ENCODE peak calls at places on chromosome 1, in eight cellular contexts. One of them, this sample, is unnamed. For H3K4me1, the result is how much of the 10 kb centered on the place peaks cover.

GRCh38 chr1:101290922-101291561 is 54.2 kb downstream of the S1PR1 start:
- DNase-seq in adrenal gland: no peak
- DNase-seq in aorta: no peak
- DNase-seq in kidney: no peak
- DNase-seq in lower lobe of right lung: no peak
- DNase-seq in CD4-positive, alpha-beta memory T cell: no peak
- DNase-seq in psoas muscle: no peak
- DNase-seq in CD8-positive, alpha-beta memory T cell: no peak
- DNase-seq in this sample: no peak

GRCh38 chr1:161215079-161215478 is at the start of gene FCER1G:
- DNase-seq in adrenal gland: no peak
- DNase-seq in aorta: no peak
- DNase-seq in kidney: peak
- DNase-seq in lower lobe of right lung: peak
- DNase-seq in CD4-positive, alpha-beta memory T cell: no peak
- DNase-seq in psoas muscle: peak
- DNase-seq in CD8-positive, alpha-beta memory T cell: no peak
- DNase-seq in this sample: no peak

GRCh38 chr1:67635055-67635809 is 49.8 kb upstream of the GADD45A start:
- DNase-seq in adrenal gland: no peak
- DNase-seq in aorta: no peak
- DNase-seq in kidney: no peak
- DNase-seq in lower lobe of right lung: no peak
- DNase-seq in CD4-positive, alpha-beta memory T cell: peak
- DNase-seq in psoas muscle: no peak
- DNase-seq in CD8-positive, alpha-beta memory T cell: no peak
- DNase-seq in this sample: no peak

GRCh38 chr1:36889478-36889845 is 144.9 kb downstream of the GRIK3 start:
- DNase-seq in adrenal gland: no peak
- DNase-seq in aorta: no peak
- DNase-seq in kidney: no peak
- DNase-seq in lower lobe of right lung: no peak
- DNase-seq in CD4-positive, alpha-beta memory T cell: no peak
- DNase-seq in psoas muscle: no peak
- DNase-seq in CD8-positive, alpha-beta memory T cell: no peak
- DNase-seq in this sample: no peak

GRCh38 chr1:22044690-22045420 is 7.7 kb upstream of the CDC42 start:
- DNase-seq in adrenal gland: no peak
- DNase-seq in aorta: no peak
- DNase-seq in kidney: no peak
- DNase-seq in lower lobe of right lung: no peak
- DNase-seq in CD4-positive, alpha-beta memory T cell: no peak
- DNase-seq in psoas muscle: no peak
- DNase-seq in CD8-positive, alpha-beta memory T cell: no peak
- DNase-seq in this sample: no peak

GRCh38 chr1:90074555-90075315 is 79.8 kb downstream of the ZNF326 start:
- DNase-seq in adrenal gland: no peak
- DNase-seq in aorta: no peak
- DNase-seq in kidney: no peak
- DNase-seq in lower lobe of right lung: no peak
- DNase-seq in CD4-positive, alpha-beta memory T cell: no peak
- DNase-seq in psoas muscle: no peak
- DNase-seq in CD8-positive, alpha-beta memory T cell: no peak
- DNase-seq in this sample: no peak

GRCh38 chr1:93348104-93348780 is 2.5 kb downstream of the DR1 start:
- DNase-seq in adrenal gland: no peak
- DNase-seq in aorta: no peak
- DNase-seq in kidney: no peak
- DNase-seq in lower lobe of right lung: no peak
- DNase-seq in CD4-positive, alpha-beta memory T cell: no peak
- DNase-seq in psoas muscle: no peak
- DNase-seq in CD8-positive, alpha-beta memory T cell: no peak
- DNase-seq in this sample: no peak

GRCh38 chr1:206581571-206581981 is 30.7 kb downstream of the EIF2D start:
- DNase-seq in adrenal gland: peak
- DNase-seq in aorta: no peak
- DNase-seq in kidney: no peak
- DNase-seq in lower lobe of right lung: peak
- DNase-seq in CD4-positive, alpha-beta memory T cell: peak
- DNase-seq in psoas muscle: no peak
- DNase-seq in CD8-positive, alpha-beta memory T cell: peak
- DNase-seq in this sample: no peak

GRCh38 chr1:227793948-227794812 is 21.3 kb upstream of the PRSS38 start:
- DNase-seq in adrenal gland: peak
- DNase-seq in aorta: peak
- DNase-seq in kidney: peak
- DNase-seq in lower lobe of right lung: peak
- DNase-seq in CD4-positive, alpha-beta memory T cell: no peak
- DNase-seq in psoas muscle: peak
- DNase-seq in CD8-positive, alpha-beta memory T cell: no peak
- DNase-seq in this sample: no peak

GRCh38 chr1:24364975-24365678 is 46.0 kb downstream of the GRHL3 start:
- DNase-seq in adrenal gland: no peak
- DNase-seq in aorta: no peak
- DNase-seq in kidney: no peak
- DNase-seq in lower lobe of right lung: no peak
- DNase-seq in CD4-positive, alpha-beta memory T cell: no peak
- DNase-seq in psoas muscle: no peak
- DNase-seq in CD8-positive, alpha-beta memory T cell: no peak
- DNase-seq in this sample: no peak

GRCh38 chr1:206455681-206456344 is 14.5 kb upstream of the IKBKE start:
- DNase-seq in adrenal gland: no peak
- DNase-seq in aorta: no peak
- DNase-seq in kidney: peak
- DNase-seq in lower lobe of right lung: no peak
- DNase-seq in CD4-positive, alpha-beta memory T cell: no peak
- DNase-seq in psoas muscle: no peak
- DNase-seq in CD8-positive, alpha-beta memory T cell: no peak
- DNase-seq in this sample: no peak

GRCh38 chr1:13661539-13661938 is 38.4 kb upstream of the PRDM2 start:
- DNase-seq in adrenal gland: no peak
- DNase-seq in aorta: no peak
- DNase-seq in kidney: no peak
- DNase-seq in lower lobe of right lung: no peak
- DNase-seq in CD4-positive, alpha-beta memory T cell: no peak
- DNase-seq in psoas muscle: no peak
- DNase-seq in CD8-positive, alpha-beta memory T cell: no peak
- DNase-seq in this sample: no peak

GRCh38 chr1:60066001-60066400 is 7.6 kb downstream of the C1orf87 start:
- DNase-seq in adrenal gland: no peak
- DNase-seq in aorta: no peak
- DNase-seq in kidney: no peak
- DNase-seq in lower lobe of right lung: no peak
- DNase-seq in CD4-positive, alpha-beta memory T cell: no peak
- DNase-seq in psoas muscle: no peak
- DNase-seq in CD8-positive, alpha-beta memory T cell: no peak
- DNase-seq in this sample: no peak

GRCh38 chr1:77847621-77848080 is 40.8 kb upstream of the NEXN start:
- DNase-seq in adrenal gland: no peak
- DNase-seq in aorta: no peak
- DNase-seq in kidney: no peak
- DNase-seq in lower lobe of right lung: no peak
- DNase-seq in CD4-positive, alpha-beta memory T cell: no peak
- DNase-seq in psoas muscle: no peak
- DNase-seq in CD8-positive, alpha-beta memory T cell: no peak
- DNase-seq in this sample: no peak

GRCh38 chr1:225407755-225408154 is 20.1 kb downstream of the LBR start:
- DNase-seq in adrenal gland: no peak
- DNase-seq in aorta: no peak
- DNase-seq in kidney: no peak
- DNase-seq in lower lobe of right lung: no peak
- DNase-seq in CD4-positive, alpha-beta memory T cell: no peak
- DNase-seq in psoas muscle: no peak
- DNase-seq in CD8-positive, alpha-beta memory T cell: no peak
- DNase-seq in this sample: no peak

GRCh38 chr1:182101415-182102041 is 40.0 kb upstream of the ZNF648 start:
- DNase-seq in adrenal gland: no peak
- DNase-seq in aorta: no peak
- DNase-seq in kidney: no peak
- DNase-seq in lower lobe of right lung: peak
- DNase-seq in CD4-positive, alpha-beta memory T cell: no peak
- DNase-seq in psoas muscle: no peak
- DNase-seq in CD8-positive, alpha-beta memory T cell: no peak
- DNase-seq in this sample: no peak

GRCh38 chr1:6473974-6474814 is 8.2 kb upstream of the TNFRSF25 start:
- DNase-seq in adrenal gland: no peak
- DNase-seq in aorta: no peak
- DNase-seq in kidney: peak
- DNase-seq in lower lobe of right lung: peak
- DNase-seq in CD4-positive, alpha-beta memory T cell: no peak
- DNase-seq in psoas muscle: no peak
- DNase-seq in CD8-positive, alpha-beta memory T cell: no peak
- DNase-seq in this sample: peak

GRCh38 chr1:112393634-112393976 is 2.4 kb upstream of the CTTNBP2NL start:
- DNase-seq in adrenal gland: peak
- DNase-seq in aorta: no peak
- DNase-seq in kidney: no peak
- DNase-seq in lower lobe of right lung: no peak
- DNase-seq in CD4-positive, alpha-beta memory T cell: no peak
- DNase-seq in psoas muscle: no peak
- DNase-seq in CD8-positive, alpha-beta memory T cell: no peak
- DNase-seq in this sample: no peak

GRCh38 chr1:1132042-1132927 is 16.4 kb upstream of the C1orf159 start:
- DNase-seq in adrenal gland: no peak
- DNase-seq in aorta: no peak
- DNase-seq in kidney: peak
- DNase-seq in lower lobe of right lung: peak
- DNase-seq in CD4-positive, alpha-beta memory T cell: no peak
- DNase-seq in psoas muscle: no peak
- DNase-seq in CD8-positive, alpha-beta memory T cell: peak
- DNase-seq in this sample: peak

GRCh38 chr1:47184771-47185677 is 4.8 kb downstream of the PDZK1IP1 start:
- DNase-seq in adrenal gland: no peak
- DNase-seq in aorta: no peak
- DNase-seq in kidney: no peak
- DNase-seq in lower lobe of right lung: no peak
- DNase-seq in CD4-positive, alpha-beta memory T cell: no peak
- DNase-seq in psoas muscle: no peak
- DNase-seq in CD8-positive, alpha-beta memory T cell: no peak
- DNase-seq in this sample: no peak

GRCh38 chr1:40383095-40383487 is 9.6 kb downstream of the SMAP2 start:
- DNase-seq in adrenal gland: no peak
- DNase-seq in aorta: no peak
- DNase-seq in kidney: no peak
- DNase-seq in lower lobe of right lung: no peak
- DNase-seq in CD4-positive, alpha-beta memory T cell: no peak
- DNase-seq in psoas muscle: no peak
- DNase-seq in CD8-positive, alpha-beta memory T cell: no peak
- DNase-seq in this sample: no peak

DNA sequence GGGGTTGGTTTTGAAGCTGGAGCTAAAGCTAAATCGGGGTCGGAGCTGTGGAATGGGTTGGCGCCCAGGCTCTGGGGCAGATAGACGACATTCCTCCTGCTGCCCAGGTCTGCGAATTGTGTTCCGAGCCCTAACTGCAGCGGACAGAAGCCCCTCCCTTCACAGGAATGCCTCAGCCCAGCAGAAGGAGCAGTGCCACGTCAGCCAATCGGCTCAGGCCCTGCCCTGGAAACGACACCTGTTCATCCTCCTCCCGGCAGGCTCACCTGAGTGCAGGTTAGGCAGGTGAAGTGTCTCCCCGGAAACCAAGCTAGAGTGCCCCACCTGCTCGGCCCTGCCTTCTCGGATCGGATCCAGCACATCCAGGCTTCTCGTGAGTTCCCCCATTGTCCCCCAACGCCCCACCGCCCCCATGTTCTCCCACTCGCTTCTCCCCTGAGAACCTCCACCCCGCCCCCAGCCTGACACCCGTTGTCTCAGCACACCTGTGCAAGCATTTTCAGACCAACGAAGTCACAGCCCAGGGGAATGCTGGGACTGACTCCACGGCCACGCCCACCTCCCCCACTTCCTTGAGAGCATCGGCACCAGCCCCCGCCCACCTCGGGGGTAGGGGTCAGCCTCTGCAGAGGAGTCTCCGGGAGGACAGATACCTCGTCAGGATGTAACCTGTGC is 775 bp downstream of the TMEM125 start:
- DNase-seq in adrenal gland: no peak
- DNase-seq in aorta: peak
- DNase-seq in kidney: peak
- DNase-seq in lower lobe of right lung: peak
- DNase-seq in CD4-positive, alpha-beta memory T cell: no peak
- DNase-seq in psoas muscle: no peak
- DNase-seq in CD8-positive, alpha-beta memory T cell: no peak
- DNase-seq in this sample: peak
- H3K4me3 ChIP-seq in adrenal gland: no peak
- H3K4me3 ChIP-seq in aorta: no peak
- H3K4me3 ChIP-seq in kidney: peak
- H3K4me3 ChIP-seq in lower lobe of right lung: peak
- H3K4me3 ChIP-seq in CD4-positive, alpha-beta memory T cell: no peak
- H3K4me3 ChIP-seq in psoas muscle: no peak
- H3K4me3 ChIP-seq in CD8-positive, alpha-beta memory T cell: no peak
- H3K4me3 ChIP-seq in this sample: no peak

GRCh38 chr1:14946011-14946359 is 207.6 kb upstream of the TMEM51 start:
- DNase-seq in adrenal gland: no peak
- DNase-seq in aorta: no peak
- DNase-seq in kidney: no peak
- DNase-seq in lower lobe of right lung: no peak
- DNase-seq in CD4-positive, alpha-beta memory T cell: no peak
- DNase-seq in psoas muscle: no peak
- DNase-seq in CD8-positive, alpha-beta memory T cell: no peak
- DNase-seq in this sample: no peak
- H3K4me1 ChIP-seq in adrenal gland: under half
- H3K4me1 ChIP-seq in aorta: under half
- H3K4me1 ChIP-seq in kidney: half or more
- H3K4me1 ChIP-seq in lower lobe of right lung: under half
- H3K4me1 ChIP-seq in CD4-positive, alpha-beta memory T cell: under half
- H3K4me1 ChIP-seq in psoas muscle: under half
- H3K4me1 ChIP-seq in CD8-positive, alpha-beta memory T cell: under half
- H3K4me1 ChIP-seq in this sample: under half

DNA sequence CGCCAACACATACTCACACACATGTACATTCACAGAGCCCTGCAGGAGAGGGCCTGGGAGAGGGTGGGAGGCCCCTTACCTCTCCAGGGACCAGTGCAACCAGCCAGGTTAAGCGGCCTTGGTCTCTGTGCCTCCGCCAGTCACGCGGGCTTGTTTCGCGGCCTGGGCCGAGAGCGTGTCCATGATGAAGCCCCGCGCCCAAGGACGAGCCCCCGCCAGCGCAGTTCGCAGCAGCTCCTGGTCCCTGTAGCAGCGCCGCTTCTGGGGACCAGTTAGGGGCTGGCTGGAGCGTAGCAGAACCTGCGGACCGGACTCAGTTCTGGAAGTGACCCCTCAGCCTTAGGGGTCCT is 7.3 kb upstream of the FAM167B start:
- DNase-seq in adrenal gland: peak
- DNase-seq in aorta: peak
- DNase-seq in kidney: peak
- DNase-seq in lower lobe of right lung: no peak
- DNase-seq in CD4-positive, alpha-beta memory T cell: no peak
- DNase-seq in psoas muscle: peak
- DNase-seq in CD8-positive, alpha-beta memory T cell: no peak
- DNase-seq in this sample: no peak
- H3K27ac ChIP-seq in adrenal gland: peak
- H3K27ac ChIP-seq in aorta: peak
- H3K27ac ChIP-seq in kidney: peak
- H3K27ac ChIP-seq in lower lobe of right lung: peak
- H3K27ac ChIP-seq in CD4-positive, alpha-beta memory T cell: peak
- H3K27ac ChIP-seq in psoas muscle: peak
- H3K27ac ChIP-seq in CD8-positive, alpha-beta memory T cell: no peak
- H3K27ac ChIP-seq in this sample: no peak

GRCh38 chr1:245512181-245512888 is 357.6 kb downstream of the KIF26B start:
- DNase-seq in adrenal gland: no peak
- DNase-seq in aorta: no peak
- DNase-seq in kidney: no peak
- DNase-seq in lower lobe of right lung: no peak
- DNase-seq in CD4-positive, alpha-beta memory T cell: no peak
- DNase-seq in psoas muscle: no peak
- DNase-seq in CD8-positive, alpha-beta memory T cell: no peak
- DNase-seq in this sample: no peak
- H3K4me3 ChIP-seq in adrenal gland: no peak
- H3K4me3 ChIP-seq in aorta: no peak
- H3K4me3 ChIP-seq in kidney: peak
- H3K4me3 ChIP-seq in lower lobe of right lung: peak
- H3K4me3 ChIP-seq in CD4-positive, alpha-beta memory T cell: no peak
- H3K4me3 ChIP-seq in psoas muscle: no peak
- H3K4me3 ChIP-seq in CD8-positive, alpha-beta memory T cell: no peak
- H3K4me3 ChIP-seq in this sample: no peak